ENCODE peak calls at places on chromosomes 1 and 21, in five cellular contexts. One of them, this sample, is unnamed.

GRCh38 chr1:4170953-4171352 is 270.9 kb upstream of the C1orf174 start:
- DNase-seq in stimulated activated CD4-positive, alpha-beta T cell treated with anti-CD3 and anti-CD28 coated beads, Interleukin-15, amount 100 ng/mL, for 24 hours: no peak
- DNase-seq in RPMI7951: no peak
- DNase-seq in cardiac muscle cell: no peak
- DNase-seq in stromal cell of bone marrow: no peak
- DNase-seq in this sample: no peak

GRCh38 chr21:44917446-44918106 is 3.1 kb downstream of the ITGB2 start:
- DNase-seq in stimulated activated CD4-positive, alpha-beta T cell treated with anti-CD3 and anti-CD28 coated beads, Interleukin-15, amount 100 ng/mL, for 24 hours: no peak
- DNase-seq in RPMI7951: no peak
- DNase-seq in cardiac muscle cell: no peak
- DNase-seq in stromal cell of bone marrow: no peak
- DNase-seq in this sample: no peak

GRCh38 chr1:12643785-12644184 is at the start of gene AADACL4:
- DNase-seq in stimulated activated CD4-positive, alpha-beta T cell treated with anti-CD3 and anti-CD28 coated beads, Interleukin-15, amount 100 ng/mL, for 24 hours: no peak
- DNase-seq in RPMI7951: no peak
- DNase-seq in cardiac muscle cell: no peak
- DNase-seq in stromal cell of bone marrow: no peak
- DNase-seq in this sample: no peak

GRCh38 chr1:156444407-156445001 is 56.1 kb downstream of the MEF2D start:
- DNase-seq in stimulated activated CD4-positive, alpha-beta T cell treated with anti-CD3 and anti-CD28 coated beads, Interleukin-15, amount 100 ng/mL, for 24 hours: peak
- DNase-seq in RPMI7951: peak
- DNase-seq in cardiac muscle cell: peak
- DNase-seq in stromal cell of bone marrow: no peak
- DNase-seq in this sample: peak

GRCh38 chr1:244945109-244945671 is 80.8 kb upstream of the HNRNPU start:
- DNase-seq in stimulated activated CD4-positive, alpha-beta T cell treated with anti-CD3 and anti-CD28 coated beads, Interleukin-15, amount 100 ng/mL, for 24 hours: no peak
- DNase-seq in RPMI7951: no peak
- DNase-seq in cardiac muscle cell: no peak
- DNase-seq in stromal cell of bone marrow: no peak
- DNase-seq in this sample: no peak

GRCh38 chr1:114668784-114669561 is 876 bp downstream of the DENND2C start:
- DNase-seq in stimulated activated CD4-positive, alpha-beta T cell treated with anti-CD3 and anti-CD28 coated beads, Interleukin-15, amount 100 ng/mL, for 24 hours: peak
- DNase-seq in RPMI7951: peak
- DNase-seq in cardiac muscle cell: no peak
- DNase-seq in stromal cell of bone marrow: peak
- DNase-seq in this sample: no peak

GRCh38 chr1:113805256-113805531 is 7.1 kb downstream of the RSBN1 start:
- DNase-seq in stimulated activated CD4-positive, alpha-beta T cell treated with anti-CD3 and anti-CD28 coated beads, Interleukin-15, amount 100 ng/mL, for 24 hours: no peak
- DNase-seq in RPMI7951: no peak
- DNase-seq in cardiac muscle cell: no peak
- DNase-seq in stromal cell of bone marrow: no peak
- DNase-seq in this sample: no peak

GRCh38 chr1:74502432-74502831 is 10.0 kb downstream of the LRRC53 start:
- DNase-seq in stimulated activated CD4-positive, alpha-beta T cell treated with anti-CD3 and anti-CD28 coated beads, Interleukin-15, amount 100 ng/mL, for 24 hours: no peak
- DNase-seq in RPMI7951: peak
- DNase-seq in cardiac muscle cell: peak
- DNase-seq in stromal cell of bone marrow: peak
- DNase-seq in this sample: peak

GRCh38 chr21:29196021-29196663 is 65.7 kb downstream of the MAP3K7CL start:
- DNase-seq in stimulated activated CD4-positive, alpha-beta T cell treated with anti-CD3 and anti-CD28 coated beads, Interleukin-15, amount 100 ng/mL, for 24 hours: peak
- DNase-seq in RPMI7951: peak
- DNase-seq in cardiac muscle cell: no peak
- DNase-seq in stromal cell of bone marrow: peak
- DNase-seq in this sample: no peak

GRCh38 chr1:110880708-110881374 is 7.9 kb downstream of the CD53 start:
- DNase-seq in stimulated activated CD4-positive, alpha-beta T cell treated with anti-CD3 and anti-CD28 coated beads, Interleukin-15, amount 100 ng/mL, for 24 hours: peak
- DNase-seq in RPMI7951: no peak
- DNase-seq in cardiac muscle cell: no peak
- DNase-seq in stromal cell of bone marrow: no peak
- DNase-seq in this sample: no peak

GRCh38 chr1:30706528-30706927 is 16.9 kb downstream of the MATN1 start:
- DNase-seq in stimulated activated CD4-positive, alpha-beta T cell treated with anti-CD3 and anti-CD28 coated beads, Interleukin-15, amount 100 ng/mL, for 24 hours: no peak
- DNase-seq in RPMI7951: peak
- DNase-seq in cardiac muscle cell: peak
- DNase-seq in stromal cell of bone marrow: no peak
- DNase-seq in this sample: no peak

GRCh38 chr1:154502742-154503111 is 515 bp upstream of the SHE start:
- DNase-seq in stimulated activated CD4-positive, alpha-beta T cell treated with anti-CD3 and anti-CD28 coated beads, Interleukin-15, amount 100 ng/mL, for 24 hours: peak
- DNase-seq in RPMI7951: no peak
- DNase-seq in cardiac muscle cell: no peak
- DNase-seq in stromal cell of bone marrow: no peak
- DNase-seq in this sample: no peak

GRCh38 chr1:106620521-106620954 is 435.9 kb upstream of the PRMT6 start:
- DNase-seq in stimulated activated CD4-positive, alpha-beta T cell treated with anti-CD3 and anti-CD28 coated beads, Interleukin-15, amount 100 ng/mL, for 24 hours: no peak
- DNase-seq in RPMI7951: peak
- DNase-seq in cardiac muscle cell: no peak
- DNase-seq in stromal cell of bone marrow: peak
- DNase-seq in this sample: no peak

GRCh38 chr1:204563780-204564179 is 47.6 kb downstream of the MDM4 start:
- DNase-seq in stimulated activated CD4-positive, alpha-beta T cell treated with anti-CD3 and anti-CD28 coated beads, Interleukin-15, amount 100 ng/mL, for 24 hours: no peak
- DNase-seq in RPMI7951: no peak
- DNase-seq in cardiac muscle cell: no peak
- DNase-seq in stromal cell of bone marrow: no peak
- DNase-seq in this sample: no peak

GRCh38 chr1:155307247-155307740 is 1.4 kb upstream of the FDPS start:
- DNase-seq in stimulated activated CD4-positive, alpha-beta T cell treated with anti-CD3 and anti-CD28 coated beads, Interleukin-15, amount 100 ng/mL, for 24 hours: no peak
- DNase-seq in RPMI7951: peak
- DNase-seq in cardiac muscle cell: peak
- DNase-seq in stromal cell of bone marrow: no peak
- DNase-seq in this sample: peak

GRCh38 chr1:109208431-109208830 is 5.3 kb upstream of the SARS1 start:
- DNase-seq in stimulated activated CD4-positive, alpha-beta T cell treated with anti-CD3 and anti-CD28 coated beads, Interleukin-15, amount 100 ng/mL, for 24 hours: no peak
- DNase-seq in RPMI7951: peak
- DNase-seq in cardiac muscle cell: no peak
- DNase-seq in stromal cell of bone marrow: no peak
- DNase-seq in this sample: no peak

GRCh38 chr1:1141911-1142250 is 26.0 kb upstream of the C1orf159 start:
- DNase-seq in stimulated activated CD4-positive, alpha-beta T cell treated with anti-CD3 and anti-CD28 coated beads, Interleukin-15, amount 100 ng/mL, for 24 hours: no peak
- DNase-seq in RPMI7951: no peak
- DNase-seq in cardiac muscle cell: no peak
- DNase-seq in stromal cell of bone marrow: no peak
- DNase-seq in this sample: no peak

GRCh38 chr1:239321877-239322276 is 64.5 kb upstream of the CHRM3 start:
- DNase-seq in stimulated activated CD4-positive, alpha-beta T cell treated with anti-CD3 and anti-CD28 coated beads, Interleukin-15, amount 100 ng/mL, for 24 hours: no peak
- DNase-seq in RPMI7951: no peak
- DNase-seq in cardiac muscle cell: no peak
- DNase-seq in stromal cell of bone marrow: no peak
- DNase-seq in this sample: no peak

GRCh38 chr21:35438643-35439404 is 389.7 kb upstream of the RUNX1 start:
- DNase-seq in stimulated activated CD4-positive, alpha-beta T cell treated with anti-CD3 and anti-CD28 coated beads, Interleukin-15, amount 100 ng/mL, for 24 hours: peak
- DNase-seq in RPMI7951: peak
- DNase-seq in cardiac muscle cell: no peak
- DNase-seq in stromal cell of bone marrow: no peak
- DNase-seq in this sample: no peak

GRCh38 chr1:234602334-234603220 is 7.4 kb downstream of the IRF2BP2 start:
- DNase-seq in stimulated activated CD4-positive, alpha-beta T cell treated with anti-CD3 and anti-CD28 coated beads, Interleukin-15, amount 100 ng/mL, for 24 hours: peak
- DNase-seq in RPMI7951: peak
- DNase-seq in cardiac muscle cell: no peak
- DNase-seq in stromal cell of bone marrow: peak
- DNase-seq in this sample: peak

GRCh38 chr1:196997428-196997827 is 20.1 kb downstream of the CFHR5 start:
- DNase-seq in stimulated activated CD4-positive, alpha-beta T cell treated with anti-CD3 and anti-CD28 coated beads, Interleukin-15, amount 100 ng/mL, for 24 hours: no peak
- DNase-seq in RPMI7951: peak
- DNase-seq in cardiac muscle cell: no peak
- DNase-seq in stromal cell of bone marrow: peak
- DNase-seq in this sample: no peak

GRCh38 chr1:174964261-174964984 is 35.3 kb upstream of the CACYBP start:
- DNase-seq in stimulated activated CD4-positive, alpha-beta T cell treated with anti-CD3 and anti-CD28 coated beads, Interleukin-15, amount 100 ng/mL, for 24 hours: no peak
- DNase-seq in RPMI7951: peak
- DNase-seq in cardiac muscle cell: no peak
- DNase-seq in stromal cell of bone marrow: no peak
- DNase-seq in this sample: no peak

GRCh38 chr1:155304558-155305063 is 3.4 kb upstream of the PKLR start:
- DNase-seq in stimulated activated CD4-positive, alpha-beta T cell treated with anti-CD3 and anti-CD28 coated beads, Interleukin-15, amount 100 ng/mL, for 24 hours: no peak
- DNase-seq in RPMI7951: no peak
- DNase-seq in cardiac muscle cell: no peak
- DNase-seq in stromal cell of bone marrow: no peak
- DNase-seq in this sample: no peak

GRCh38 chr1:153100241-153100640 is 5.9 kb upstream of the SPRR2E start:
- DNase-seq in stimulated activated CD4-positive, alpha-beta T cell treated with anti-CD3 and anti-CD28 coated beads, Interleukin-15, amount 100 ng/mL, for 24 hours: no peak
- DNase-seq in RPMI7951: peak
- DNase-seq in cardiac muscle cell: no peak
- DNase-seq in stromal cell of bone marrow: no peak
- DNase-seq in this sample: no peak

GRCh38 chr1:160354388-160354985 is 11.3 kb downstream of the NCSTN start:
- DNase-seq in stimulated activated CD4-positive, alpha-beta T cell treated with anti-CD3 and anti-CD28 coated beads, Interleukin-15, amount 100 ng/mL, for 24 hours: peak
- DNase-seq in RPMI7951: no peak
- DNase-seq in cardiac muscle cell: peak
- DNase-seq in stromal cell of bone marrow: no peak
- DNase-seq in this sample: peak

GRCh38 chr1:9835758-9836631 is 12.2 kb upstream of the CLSTN1 start:
- DNase-seq in stimulated activated CD4-positive, alpha-beta T cell treated with anti-CD3 and anti-CD28 coated beads, Interleukin-15, amount 100 ng/mL, for 24 hours: no peak
- DNase-seq in RPMI7951: no peak
- DNase-seq in cardiac muscle cell: peak
- DNase-seq in stromal cell of bone marrow: no peak
- DNase-seq in this sample: no peak

GRCh38 chr1:28553229-28553930 is 495 bp downstream of the TRNAU1AP start:
- DNase-seq in stimulated activated CD4-positive, alpha-beta T cell treated with anti-CD3 and anti-CD28 coated beads, Interleukin-15, amount 100 ng/mL, for 24 hours: peak
- DNase-seq in RPMI7951: peak
- DNase-seq in cardiac muscle cell: peak
- DNase-seq in stromal cell of bone marrow: peak
- DNase-seq in this sample: peak

GRCh38 chr21:27134513-27134912 is 167.6 kb upstream of the ADAMTS5 start:
- DNase-seq in stimulated activated CD4-positive, alpha-beta T cell treated with anti-CD3 and anti-CD28 coated beads, Interleukin-15, amount 100 ng/mL, for 24 hours: no peak
- DNase-seq in RPMI7951: peak
- DNase-seq in cardiac muscle cell: no peak
- DNase-seq in stromal cell of bone marrow: no peak
- DNase-seq in this sample: no peak

GRCh38 chr1:50666849-50667248 is 243.6 kb upstream of the DMRTA2 start:
- DNase-seq in stimulated activated CD4-positive, alpha-beta T cell treated with anti-CD3 and anti-CD28 coated beads, Interleukin-15, amount 100 ng/mL, for 24 hours: no peak
- DNase-seq in RPMI7951: no peak
- DNase-seq in cardiac muscle cell: no peak
- DNase-seq in stromal cell of bone marrow: no peak
- DNase-seq in this sample: no peak

This sample was measured in HAP-1.